ENCODE peak calls at places on chromosomes 7 and 10, in nine cellular contexts. T, P, S, R, W, L, U, G and D are unnamed samples. For H3K27me3, the result is how much of the 10 kb centered on the place peaks cover.

GRCh38 chr10:119205926-119206602 is 1.3 kb upstream of the GRK5 start:
- DNase-seq in G (peak), P (peak), S (no peak), R (peak), T (peak), W (peak), U (peak), L (peak), D (peak)

GRCh38 chr7:130781346-130781745 is 47.3 kb upstream of the KLF14 start:
- DNase-seq in T (no peak), R (no peak), U (peak), P (no peak), S (no peak), W (no peak), L (no peak), G (no peak), D (no peak)

GRCh38 chr7:47335557-47336177 is 246.2 kb downstream of the TNS3 start:
- DNase-seq in G (no peak), S (no peak), U (no peak), W (peak), T (no peak), R (no peak), P (peak), L (no peak), D (no peak)

GRCh38 chr7:132433286-132433685 is 143.0 kb downstream of the PLXNA4 start:
- DNase-seq in U (no peak), P (no peak), R (no peak), S (no peak), L (no peak), W (no peak), T (no peak), G (no peak), D (no peak)

GRCh38 chr7:43873300-43873699 is 4.0 kb upstream of the MRPS24 start:
- DNase-seq in P (no peak), S (peak), U (no peak), G (no peak), L (peak), T (no peak), R (no peak), W (no peak), D (no peak)

GRCh38 chr7:3955751-3956696 is 655.0 kb downstream of the SDK1 start:
- DNase-seq in G (no peak), T (no peak), L (peak), R (no peak), U (no peak), W (no peak), S (no peak), P (no peak), D (no peak)

GRCh38 chr10:13091816-13092215 is 8.1 kb upstream of the OPTN start:
- DNase-seq in T (no peak), S (no peak), R (no peak), W (no peak), P (no peak), G (no peak), U (no peak), L (no peak), D (no peak)

GRCh38 chr7:137243741-137244140 is 99.8 kb downstream of the PTN start:
- DNase-seq in G (no peak), U (no peak), T (no peak), S (no peak), L (no peak), P (no peak), W (no peak), R (no peak), D (no peak)

GRCh38 chr7:111006040-111006439 is 84.9 kb upstream of the LRRN3 start:
- DNase-seq in W (no peak), T (no peak), P (no peak), S (no peak), U (no peak), L (no peak), G (no peak), R (no peak), D (no peak)

GRCh38 chr7:107253599-107253998 is 84.8 kb downstream of the HBP1 start:
- DNase-seq in U (no peak), S (no peak), R (no peak), P (no peak), W (no peak), G (no peak), T (no peak), L (no peak), D (no peak)

GRCh38 chr10:21519981-21520436 is 5.5 kb downstream of the SKIDA1 start:
- DNase-seq in L (no peak), G (no peak), P (no peak), W (peak), S (no peak), T (no peak), U (no peak), R (peak), D (no peak)

GRCh38 chr7:153088601-153089000 is 329.0 kb downstream of the ACTR3B start:
- DNase-seq in W (no peak), U (no peak), P (no peak), R (no peak), T (no peak), G (no peak), L (no peak), S (no peak), D (no peak)

GRCh38 chr10:99788598-99789259 is 6.3 kb downstream of the ABCC2 start:
- DNase-seq in P (no peak), R (no peak), G (no peak), T (no peak), W (no peak), L (peak), U (no peak), S (no peak), D (peak)

GRCh38 chr7:90178592-90179279 is 24.5 kb downstream of the STEAP1 start:
- DNase-seq in S (no peak), G (no peak), W (no peak), U (no peak), P (no peak), R (peak), L (no peak), T (no peak), D (no peak)

GRCh38 chr7:151607464-151607867 is 87.8 kb upstream of the RHEB start:
- DNase-seq in P (no peak), T (no peak), S (no peak), U (no peak), R (no peak), W (no peak), G (no peak), L (no peak), D (no peak)

GRCh38 chr7:22348379-22348778 is 8.6 kb downstream of the RAPGEF5 start:
- DNase-seq in W (no peak), P (no peak), G (no peak), T (no peak), S (no peak), L (no peak), R (no peak), U (no peak), D (no peak)

GRCh38 chr7:141649865-141650499 is 52.0 kb downstream of the DENND11 start:
- DNase-seq in G (peak), U (peak), T (no peak), R (peak), L (peak), P (no peak), W (peak), S (no peak), D (peak)

GRCh38 chr7:110386914-110387313 is 704.0 kb upstream of the LRRN3 start:
- DNase-seq in G (no peak), P (no peak), T (no peak), R (no peak), W (no peak), L (no peak), S (peak), U (peak), D (no peak)

GRCh38 chr7:87413951-87414381 is 61.5 kb downstream of the ABCB4 start:
- DNase-seq in P (no peak), T (no peak), W (no peak), G (no peak), L (no peak), U (no peak), S (no peak), R (peak), D (no peak)

GRCh38 chr7:84113906-84114875 is 80.4 kb downstream of the SEMA3A start:
- DNase-seq in S (no peak), U (no peak), L (no peak), T (no peak), G (no peak), W (no peak), R (no peak), P (no peak), D (no peak)

GRCh38 chr10:125155101-125155500 is 5.3 kb downstream of the CTBP2 start:
- DNase-seq in L (no peak), W (no peak), R (peak), P (no peak), U (peak), T (no peak), S (no peak), G (no peak), D (no peak)

GRCh38 chr7:36217961-36218284 is 64.9 kb downstream of the EEPD1 start:
- DNase-seq in U (no peak), W (peak), L (no peak), R (no peak), S (no peak), G (no peak), T (no peak), P (no peak), D (no peak)

GRCh38 chr7:90626011-90626410 is 29.9 kb downstream of the CDK14 start:
- DNase-seq in G (no peak), P (no peak), L (no peak), U (peak), R (no peak), S (no peak), W (no peak), T (no peak), D (no peak)

GRCh38 chr10:127612-128432 is 7.4 kb upstream of the ZMYND11 start:
- DNase-seq in R (no peak), S (no peak), T (no peak), W (no peak), L (peak), U (no peak), P (no peak), G (no peak), D (no peak)

GRCh38 chr10:105252908-105253307 is 611.8 kb downstream of the SORCS3 start:
- DNase-seq in L (no peak), U (peak), T (no peak), G (no peak), S (no peak), W (peak), R (no peak), P (no peak), D (no peak)
- H3K27ac ChIP-seq in L (no peak), U (no peak), T (no peak), G (no peak), S (no peak), W (no peak), R (no peak), P (no peak), D (no peak)

GRCh38 chr10:77893386-77893785 is 33.2 kb downstream of the DLG5 start:
- DNase-seq in S (no peak), W (no peak), P (no peak), T (no peak), G (no peak), U (no peak), L (no peak), R (no peak), D (no peak)

GRCh38 chr10:77896058-77896457 is 30.5 kb downstream of the DLG5 start:
- DNase-seq in U (no peak), P (no peak), G (no peak), R (no peak), W (no peak), L (no peak), T (no peak), S (no peak), D (no peak)

GRCh38 chr10:77892021-77892739 is 34.4 kb downstream of the DLG5 start:
- DNase-seq in W (peak), R (no peak), T (no peak), G (no peak), U (no peak), P (no peak), L (no peak), S (no peak), D (no peak)

GRCh38 chr10:77892761-77893160 is 33.8 kb downstream of the DLG5 start:
- DNase-seq in L (no peak), R (no peak), S (no peak), W (no peak), P (no peak), T (no peak), G (no peak), U (no peak), D (no peak)

DNA sequence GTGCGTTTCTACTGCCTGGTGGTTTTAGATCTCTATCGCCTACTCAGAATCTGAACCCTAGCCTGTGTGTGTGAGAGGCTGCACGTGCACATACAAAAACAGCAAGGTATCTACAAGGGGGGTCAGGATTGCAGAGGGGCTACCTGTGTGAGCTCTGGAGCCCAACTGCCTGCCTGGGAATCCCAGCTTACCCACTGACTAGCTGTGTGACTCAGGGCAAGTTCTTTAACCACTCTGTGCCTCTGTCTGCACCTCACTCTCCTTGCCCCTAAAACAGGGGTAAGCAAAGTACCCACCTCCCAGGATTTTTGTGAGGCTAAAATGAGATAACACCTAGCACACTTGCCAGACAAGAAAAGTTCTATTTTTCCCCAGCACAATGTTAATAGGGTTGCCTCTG is 32.5 kb downstream of the DLG5 start:
- DNase-seq in R (no peak), P (no peak), S (no peak), T (no peak), W (no peak), U (no peak), G (no peak), L (no peak), D (no peak)
- H3K27me3 ChIP-seq in R (under half), P (under half), S (under half), T (under half), W (under half), U (under half), G (under half), L (under half), D (under half)

GRCh38 chr10:79415736-79416577 is 29.5 kb downstream of the ZCCHC24 start:
- DNase-seq in G (no peak), L (no peak), U (no peak), S (no peak), T (no peak), W (no peak), P (peak), R (no peak), D (no peak)
- H3K27ac ChIP-seq in G (no peak), L (no peak), U (no peak), S (no peak), T (no peak), W (no peak), P (no peak), R (no peak), D (no peak)

DNA sequence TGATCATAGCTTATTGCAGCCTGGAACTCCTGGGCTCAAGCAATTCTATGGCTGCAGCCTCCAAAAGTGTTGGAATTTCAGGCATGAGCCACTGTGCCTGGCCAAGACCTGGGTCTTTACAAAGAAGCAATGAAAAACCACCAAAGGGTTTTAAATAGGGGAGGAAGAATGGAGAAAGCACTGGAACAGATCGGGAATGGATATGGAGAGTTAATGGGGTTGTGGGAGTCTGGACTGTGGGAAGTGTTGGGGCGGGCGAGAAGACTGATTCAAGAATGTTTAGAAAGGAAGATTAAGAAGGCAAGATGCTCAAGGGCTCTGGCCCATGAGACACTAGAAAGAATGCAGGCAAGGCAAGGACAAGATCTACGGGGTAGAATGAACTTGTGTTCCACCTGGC is 98.5 kb downstream of the CARD11 start:
- DNase-seq in L (no peak), S (no peak), W (peak), G (peak), R (no peak), P (no peak), U (no peak), T (no peak), D (no peak)
- H3K27me3 ChIP-seq in L (under half), S (under half), W (under half), G (under half), R (under half), P (under half), U (under half), T (under half), D (under half)

DNA sequence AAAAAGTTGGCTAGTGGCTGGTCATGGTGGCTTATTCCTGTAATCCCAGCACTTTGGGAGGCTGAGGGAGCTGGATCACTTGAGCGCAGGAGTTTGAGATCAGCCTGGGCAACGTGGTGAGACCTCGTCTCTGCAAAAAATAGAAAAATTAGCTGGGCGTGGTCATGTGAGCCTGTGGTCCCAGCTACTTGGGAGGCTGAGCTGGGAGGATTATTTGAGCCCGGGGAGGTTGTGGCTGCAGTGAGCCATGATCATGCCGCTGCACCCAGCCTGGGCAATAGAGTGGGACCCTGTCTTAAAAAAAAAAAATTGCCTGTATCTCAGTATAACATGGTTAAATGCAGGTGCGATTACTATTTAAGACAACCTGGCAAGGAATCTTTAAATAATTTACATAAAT is 61.0 kb downstream of the ADD3 start:
- DNase-seq in U (no peak), G (no peak), P (no peak), L (no peak), T (no peak), W (no peak), R (no peak), S (no peak), D (no peak)
- H3K27ac ChIP-seq in U (no peak), G (peak), P (peak), L (peak), T (no peak), W (no peak), R (no peak), S (no peak), D (no peak)

GRCh38 chr10:101708073-101708472 is 13.1 kb upstream of the FBXW4 start:
- DNase-seq in W (no peak), S (no peak), L (no peak), P (no peak), U (no peak), T (no peak), G (no peak), R (peak), D (no peak)
- H3K27me3 ChIP-seq in W (under half), S (under half), L (under half), P (under half), U (under half), T (under half), G (under half), R (under half), D (under half)

GRCh38 chr10:34759161-34759836 is 55.8 kb downstream of the PARD3 start:
- DNase-seq in U (no peak), L (no peak), S (no peak), R (no peak), G (no peak), W (no peak), P (no peak), T (no peak), D (no peak)

GRCh38 chr10:34756584-34756983 is 58.5 kb downstream of the PARD3 start:
- DNase-seq in R (no peak), W (no peak), U (no peak), S (no peak), G (no peak), L (no peak), T (no peak), P (no peak), D (no peak)

GRCh38 chr10:34759837-34760215 is 55.3 kb downstream of the PARD3 start:
- DNase-seq in W (no peak), L (no peak), P (no peak), U (no peak), T (no peak), R (no peak), G (no peak), S (no peak), D (no peak)

GRCh38 chr10:34758447-34758996 is 56.6 kb downstream of the PARD3 start:
- DNase-seq in S (no peak), W (no peak), G (no peak), L (no peak), U (no peak), T (no peak), R (no peak), P (no peak), D (no peak)

GRCh38 chr10:34757933-34758332 is 57.2 kb downstream of the PARD3 start:
- DNase-seq in L (no peak), T (no peak), G (no peak), R (no peak), W (no peak), P (no peak), S (no peak), U (no peak), D (no peak)
- H3K27ac ChIP-seq in L (peak), T (peak), G (no peak), R (no peak), W (no peak), P (no peak), S (peak), U (no peak), D (no peak)